ENCODE peak calls at places on chromosomes 16 and 17, in six cellular contexts. A is Peyer's patch, Y is bronchial epithelial cell, C is brain microvascular endothelial cell, X is GM12878, T is endothelial cell of umbilical vein. O is an unnamed sample.
A peak's percentile ranks its signal among the peaks of the same experiment; 100 is the strongest.

GRCh38 chr16:89922884-89923639 is at the start of gene TUBB3:
- DNase-seq in C (peak; percentile 72), X (no peak), A (no peak), T (peak; percentile 83), Y (peak; percentile 47), O (no peak)

GRCh38 chr17:20174588-20175265 is 165.6 kb downstream of the SPECC1 start:
- DNase-seq in A (no peak), Y (peak; percentile 26), T (no peak), X (no peak), C (peak; percentile 60), O (no peak)

GRCh38 chr16:2350500-2350899 is 10.0 kb upstream of the ABCA3 start:
- DNase-seq in Y (no peak), X (no peak), C (no peak), T (no peak), A (no peak), O (no peak)

GRCh38 chr17:17994271-17994670 is 21.6 kb downstream of the DRC3 start:
- DNase-seq in T (peak; percentile 31), A (no peak), C (no peak), X (no peak), Y (no peak), O (no peak)

GRCh38 chr16:57131351-57131970 is 39.1 kb downstream of the CPNE2 start:
- DNase-seq in Y (no peak), A (no peak), T (no peak), C (no peak), X (no peak), O (no peak)

GRCh38 chr17:4229627-4230026 is 34.2 kb downstream of the ANKFY1 start:
- DNase-seq in X (no peak), C (peak; percentile 68), T (no peak), Y (peak; percentile 36), A (no peak), O (no peak)

GRCh38 chr16:78535098-78535497 is 435.6 kb downstream of the WWOX start:
- DNase-seq in T (no peak), X (no peak), A (no peak), Y (no peak), C (no peak), O (no peak)

GRCh38 chr17:76687278-76688164 is 23.2 kb downstream of the MXRA7 start:
- DNase-seq in A (no peak), Y (no peak), T (no peak), C (no peak), X (no peak), O (no peak)

GRCh38 chr17:9844153-9844552 is 18.4 kb downstream of the GLP2R start:
- DNase-seq in T (no peak), X (no peak), C (no peak), A (no peak), Y (no peak), O (no peak)

GRCh38 chr16:54649846-54650245 is 280.8 kb upstream of the IRX5 start:
- DNase-seq in C (no peak), A (no peak), Y (no peak), T (no peak), X (no peak), O (no peak)

GRCh38 chr17:38559025-38559879 is 46.5 kb downstream of the SRCIN1 start:
- DNase-seq in Y (peak; percentile 89), C (peak; percentile 38), T (peak; percentile 27), X (peak; percentile 47), A (peak; percentile 92), O (peak; percentile 57)

GRCh38 chr17:4956493-4957061 is 5.7 kb downstream of the ENO3 start:
- DNase-seq in Y (no peak), A (peak; percentile 56), T (no peak), C (no peak), X (no peak), O (no peak)

GRCh38 chr17:16814439-16814838 is 124.4 kb downstream of the CCDC144A start:
- DNase-seq in Y (no peak), A (no peak), T (no peak), C (no peak), X (no peak), O (no peak)

GRCh38 chr16:72201387-72201786 is 29.4 kb upstream of the PMFBP1 start:
- DNase-seq in T (no peak), Y (no peak), A (no peak), C (no peak), X (no peak), O (no peak)

GRCh38 chr16:72198021-72198420 is 26.1 kb upstream of the PMFBP1 start:
- DNase-seq in X (no peak), A (no peak), T (peak; percentile 59), C (peak; percentile 96), Y (no peak), O (no peak)

GRCh38 chr16:72197556-72197955 is 25.6 kb upstream of the PMFBP1 start:
- DNase-seq in Y (no peak), A (no peak), T (no peak), X (no peak), C (no peak), O (no peak)

GRCh38 chr16:72199938-72200337 is 28.0 kb upstream of the PMFBP1 start:
- DNase-seq in X (no peak), T (no peak), Y (no peak), A (no peak), C (no peak), O (no peak)

DNA sequence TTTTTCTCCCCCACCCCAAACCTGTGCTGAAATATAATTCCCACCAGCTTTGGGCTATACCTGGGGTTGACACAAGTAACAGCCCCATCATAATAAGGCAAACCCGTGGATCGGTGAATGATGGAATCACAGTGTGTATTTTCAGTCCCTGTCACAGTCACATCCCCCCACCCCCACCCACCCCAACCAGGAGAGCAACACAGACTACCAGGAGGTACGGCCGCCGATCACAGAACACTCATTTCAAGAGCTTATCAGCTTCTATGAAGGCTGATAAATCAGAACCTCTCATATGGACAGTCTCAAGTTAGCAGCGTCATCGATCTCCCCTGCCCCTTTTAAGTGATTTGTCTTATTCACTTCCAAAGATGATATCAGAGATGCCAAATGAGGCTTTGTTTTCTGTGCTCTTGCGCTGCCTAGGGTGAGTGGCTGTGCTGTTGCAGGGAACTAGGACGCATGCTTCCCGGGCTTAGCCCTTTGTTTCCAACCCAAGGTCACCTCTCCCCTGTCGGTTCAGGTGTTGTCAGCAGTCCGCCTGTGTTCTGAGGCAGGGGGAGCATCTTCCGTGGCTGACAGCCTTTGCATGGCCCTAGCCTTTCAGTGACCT is 26.8 kb upstream of the PMFBP1 start:
- DNase-seq in T (no peak), Y (no peak), C (no peak), X (no peak), A (no peak), O (no peak)
- TF ChIP-seq CTCF in T (no peak), Y (no peak), C (no peak), X (no peak), A (no peak), O (no peak)

GRCh38 chr17:43543300-43543699 is 2.8 kb downstream of the ETV4 start:
- DNase-seq in A (no peak), Y (no peak), T (no peak), C (no peak), X (no peak), O (no peak)
- H3K4me3 ChIP-seq in A (no peak overlapping the region), Y (no peak overlapping the region), T (no peak overlapping the region), C (peak overlapping the region; percentile 5), X (no peak overlapping the region), O (no peak overlapping the region)

DNA sequence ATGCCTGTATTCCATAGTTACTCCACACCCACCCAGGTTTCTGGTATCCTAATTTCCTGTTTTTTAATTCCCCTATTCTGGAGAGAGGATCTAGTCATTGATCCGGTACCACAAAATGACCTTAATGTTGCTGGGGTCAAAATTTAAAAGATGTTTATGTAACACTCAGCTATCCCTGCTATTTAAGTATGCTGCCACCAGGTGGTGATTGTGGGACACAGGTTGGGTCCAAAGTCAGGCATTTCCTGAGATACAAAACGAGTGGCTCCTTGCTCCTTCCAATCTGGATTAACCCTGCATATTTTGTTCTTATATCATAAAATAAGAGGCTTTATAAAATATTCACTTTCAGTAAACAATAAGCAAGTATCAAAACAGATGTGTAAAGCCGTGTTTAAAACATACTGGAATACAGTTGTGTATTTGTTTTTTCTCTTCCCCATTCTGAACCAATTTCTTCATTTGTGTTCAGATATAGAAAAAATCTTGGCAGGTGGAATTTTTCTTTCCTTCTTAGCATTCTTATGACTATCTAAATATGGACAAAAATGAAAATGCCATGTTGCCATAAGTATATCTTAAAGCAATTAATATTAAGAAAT is 16.3 kb downstream of the HS3ST4 start:
- DNase-seq in A (no peak), T (no peak), Y (peak; percentile 11), X (no peak), C (no peak), O (no peak)
- TF ChIP-seq CTCF in A (peak; percentile 59), T (peak; percentile 9), Y (peak; percentile 30), X (peak; percentile 56), C (peak; percentile 15), O (peak; percentile 52)

GRCh38 chr16:67163903-67164558 is 514 bp upstream of the HSF4 start:
- DNase-seq in X (no peak), Y (no peak), A (no peak), T (no peak), C (no peak), O (no peak)
- H3K4me3 ChIP-seq in X (peak overlapping the region; percentile 53), Y (peak overlapping the region; percentile 21), A (peak overlapping the region; percentile 7), T (no peak overlapping the region), C (no peak overlapping the region), O (peak overlapping the region; percentile 42)

GRCh38 chr16:67191995-67192681 is at the start of gene E2F4:
- DNase-seq in A (peak; percentile 90), Y (peak; percentile 75), T (peak; percentile 88), C (peak; percentile 79), X (peak; percentile 66), O (peak; percentile 80)
- TF ChIP-seq CTCF in A (no peak), Y (no peak), T (no peak), C (no peak), X (no peak), O (no peak)

GRCh38 chr17:48453447-48453846 is 23.4 kb upstream of the SKAP1 start:
- DNase-seq in T (no peak), C (no peak), X (no peak), Y (no peak), A (no peak), O (no peak)

GRCh38 chr17:48457080-48457836 is 27.2 kb upstream of the SKAP1 start:
- DNase-seq in C (peak; percentile 17), T (peak; percentile 70), Y (peak; percentile 26), X (no peak), A (peak; percentile 57), O (no peak)

GRCh38 chr17:48456584-48456983 is 26.6 kb upstream of the SKAP1 start:
- DNase-seq in A (no peak), Y (peak; percentile 82), T (no peak), X (no peak), C (no peak), O (no peak)

GRCh38 chr17:48451489-48451888 is 21.5 kb upstream of the SKAP1 start:
- DNase-seq in C (no peak), Y (no peak), T (no peak), X (no peak), A (no peak), O (no peak)
- H3K4me3 ChIP-seq in C (no peak overlapping the region), Y (no peak overlapping the region), T (no peak overlapping the region), X (no peak overlapping the region), A (no peak overlapping the region), O (no peak overlapping the region)

GRCh38 chr17:79915850-79916430 is 76.7 kb upstream of the CBX4 start:
- DNase-seq in T (no peak), Y (peak; percentile 36), X (no peak), A (no peak), C (no peak), O (no peak)
- TF ChIP-seq CTCF in T (no peak), Y (peak; percentile 54), X (peak; percentile 15), A (peak; percentile 80), C (peak; percentile 53), O (peak; percentile 27)